ENCODE peak calls at places on chromosome 17, in five cellular contexts. R, C, A, H and B are unnamed samples.
A peak's percentile ranks its signal among the peaks of the same experiment; 100 is the strongest.

GRCh38 chr17:79192503-79193500 is 118.2 kb downstream of the ENGASE start:
- DNase-seq in C (peak; percentile 32), A (peak; percentile 80), H (peak; percentile 64), R (peak; percentile 48), B (peak; percentile 16)

GRCh38 chr17:2120550-2121335 is 65.8 kb downstream of the HIC1 start:
- DNase-seq in R (no peak), C (no peak), A (peak; percentile 19), H (peak; percentile 72), B (no peak)

GRCh38 chr17:19762515-19762961 is 14.4 kb upstream of the ALDH3A1 start:
- DNase-seq in R (peak; percentile 75), H (peak; percentile 89), C (peak; percentile 51), A (peak; percentile 84), B (peak; percentile 75)

GRCh38 chr17:43949777-43950176 is 4.0 kb downstream of the PYY start:
- DNase-seq in A (no peak), H (no peak), C (no peak), R (no peak), B (no peak)

GRCh38 chr17:49992191-49992932 is 2.7 kb downstream of the DLX3 start:
- DNase-seq in R (no peak), A (no peak), H (no peak), C (no peak), B (no peak)

GRCh38 chr17:65015855-65016254 is 40.7 kb downstream of the GNA13 start:
- DNase-seq in R (no peak), C (no peak), A (no peak), H (no peak), B (no peak)

GRCh38 chr17:57677301-57677700 is 67.8 kb downstream of the CCDC182 start:
- DNase-seq in C (no peak), H (no peak), A (no peak), R (no peak), B (no peak)

GRCh38 chr17:1147664-1148063 is 32.1 kb downstream of the ABR start:
- DNase-seq in C (peak; percentile 26), A (peak; percentile 79), R (peak; percentile 80), H (peak; percentile 58), B (no peak)

GRCh38 chr17:45320349-45320930 is 3.6 kb upstream of the MAP3K14 start:
- DNase-seq in A (no peak), R (peak; percentile 97), C (peak; percentile 29), H (peak; percentile 84), B (no peak)

GRCh38 chr17:59785091-59785799 is 77.8 kb downstream of the VMP1 start:
- DNase-seq in C (no peak), R (peak; percentile 37), H (peak; percentile 31), A (no peak), B (no peak)

GRCh38 chr17:81868674-81869220 is 2.4 kb downstream of the ARHGDIA start:
- DNase-seq in H (peak; percentile 78), R (peak; percentile 86), C (no peak), A (peak; percentile 83), B (peak; percentile 37)

GRCh38 chr17:80086081-80086480 is 15.3 kb upstream of the GAA start:
- DNase-seq in A (no peak), H (no peak), R (no peak), C (peak; percentile 11), B (no peak)

GRCh38 chr17:28405632-28406477 is at the start of gene SLC46A1:
- DNase-seq in H (peak; percentile 67), A (peak; percentile 88), C (peak; percentile 24), R (peak; percentile 38), B (no peak)

GRCh38 chr17:81131486-81132196 is 33.7 kb upstream of the PVALEF start:
- DNase-seq in C (no peak), A (peak; percentile 74), R (no peak), H (no peak), B (no peak)

GRCh38 chr17:3956983-3957382 is 7.3 kb downstream of the ATP2A3 start:
- DNase-seq in A (no peak), R (no peak), C (no peak), H (no peak), B (no peak)

GRCh38 chr17:74750327-74751069 is 2.1 kb downstream of the NHERF1 start:
- DNase-seq in R (peak; percentile 57), H (no peak), C (no peak), A (peak; percentile 65), B (no peak)

GRCh38 chr17:74467221-74467951 is 952 bp downstream of the CD300A start:
- DNase-seq in A (no peak), R (no peak), C (peak; percentile 61), H (no peak), B (peak; percentile 85)

GRCh38 chr17:81412490-81413093 is 17.3 kb downstream of the BAHCC1 start:
- DNase-seq in H (no peak), C (no peak), R (no peak), A (no peak), B (no peak)

GRCh38 chr17:32802306-32802705 is 74.6 kb downstream of the MYO1D start:
- DNase-seq in R (no peak), H (no peak), A (no peak), C (no peak), B (no peak)

GRCh38 chr17:41619162-41619933 is 5.0 kb downstream of the KRT17 start:
- DNase-seq in A (no peak), C (no peak), H (no peak), R (no peak), B (no peak)

GRCh38 chr17:29612094-29612403 is 10.7 kb downstream of the CORO6 start:
- DNase-seq in R (no peak), H (no peak), C (no peak), A (no peak), B (no peak)

GRCh38 chr17:29614345-29615047 is 8.2 kb downstream of the CORO6 start:
- DNase-seq in C (no peak), H (no peak), A (no peak), R (no peak), B (no peak)

GRCh38 chr17:29612404-29613370 is 10.0 kb downstream of the CORO6 start:
- DNase-seq in A (no peak), R (no peak), C (no peak), H (no peak), B (no peak)

GRCh38 chr17:29613856-29614255 is 8.9 kb downstream of the CORO6 start:
- DNase-seq in A (no peak), H (no peak), C (no peak), R (no peak), B (no peak)

DNA sequence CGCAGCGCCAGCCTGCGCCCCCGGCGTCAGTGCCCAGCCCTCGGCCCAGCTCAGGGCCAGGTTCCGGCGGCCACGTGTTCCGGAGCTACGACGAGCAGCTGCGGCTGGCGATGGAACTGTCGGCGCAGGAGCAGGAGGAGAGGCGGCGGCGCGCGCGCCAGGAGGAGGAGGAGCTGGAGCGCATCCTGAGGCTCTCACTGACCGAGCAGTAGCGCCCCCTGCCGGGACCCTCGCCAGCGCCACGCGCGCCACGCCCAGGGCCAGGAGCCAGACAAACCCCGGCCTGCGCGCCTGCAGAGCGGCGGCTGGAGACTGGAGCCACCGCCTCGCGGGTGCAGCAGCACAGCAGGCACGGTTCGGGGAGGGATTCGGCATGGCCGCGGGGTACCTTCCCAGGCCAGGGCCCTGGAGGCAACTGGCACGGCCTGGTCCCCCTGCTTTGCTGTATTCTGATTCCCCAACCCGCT is 9.3 kb downstream of the CORO6 start:
- DNase-seq in A (peak; percentile 90), R (no peak), C (peak; percentile 88), H (peak; percentile 91), B (peak; percentile 74)
- H2AFZ ChIP-seq in A (no peak overlapping the region), R (no peak overlapping the region), C (peak overlapping the region; percentile 63), H (peak overlapping the region; percentile 82), B (no peak overlapping the region)

DNA sequence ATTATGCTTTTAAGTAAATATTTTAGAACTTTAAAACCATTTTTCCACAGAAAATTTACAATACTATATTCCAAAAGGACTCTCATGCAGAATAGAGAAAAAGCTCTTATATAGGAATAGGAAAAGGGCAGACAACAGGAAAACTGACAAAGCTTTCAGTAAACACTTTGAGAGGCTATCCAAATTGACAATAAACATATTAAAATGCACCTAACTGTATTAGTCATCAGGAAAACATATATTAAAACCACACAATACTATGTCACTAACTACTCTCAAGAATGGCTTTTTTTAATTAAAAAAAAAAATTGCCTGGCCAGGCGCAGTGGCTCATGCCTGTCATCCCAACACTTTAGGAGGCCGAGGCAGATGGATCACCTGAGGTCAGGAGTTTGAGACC is 77.3 kb downstream of the CEP112 start:
- DNase-seq in R (peak; percentile 24), A (no peak), C (no peak), H (no peak), B (no peak)
- TF ChIP-seq EZH2phosphoT487 in R (no peak), A (no peak), C (no peak), H (no peak), B (no peak)

GRCh38 chr17:8038954-8039610 is at the start of gene ALOX15B:
- DNase-seq in C (no peak), H (no peak), R (no peak), A (peak; percentile 48), B (no peak)
- H2AFZ ChIP-seq in C (no peak within 1 kb of the TSS), H (no peak within 1 kb of the TSS), R (no peak within 1 kb of the TSS), A (no peak within 1 kb of the TSS), B (no peak within 1 kb of the TSS)

GRCh38 chr17:46853896-46854444 is 2.6 kb downstream of the WNT9B start:
- DNase-seq in C (no peak), A (peak; percentile 49), H (peak; percentile 69), R (peak; percentile 32), B (no peak)
- TF ChIP-seq EZH2phosphoT487 in C (no peak), A (no peak), H (no peak), R (no peak), B (no peak)

DNA sequence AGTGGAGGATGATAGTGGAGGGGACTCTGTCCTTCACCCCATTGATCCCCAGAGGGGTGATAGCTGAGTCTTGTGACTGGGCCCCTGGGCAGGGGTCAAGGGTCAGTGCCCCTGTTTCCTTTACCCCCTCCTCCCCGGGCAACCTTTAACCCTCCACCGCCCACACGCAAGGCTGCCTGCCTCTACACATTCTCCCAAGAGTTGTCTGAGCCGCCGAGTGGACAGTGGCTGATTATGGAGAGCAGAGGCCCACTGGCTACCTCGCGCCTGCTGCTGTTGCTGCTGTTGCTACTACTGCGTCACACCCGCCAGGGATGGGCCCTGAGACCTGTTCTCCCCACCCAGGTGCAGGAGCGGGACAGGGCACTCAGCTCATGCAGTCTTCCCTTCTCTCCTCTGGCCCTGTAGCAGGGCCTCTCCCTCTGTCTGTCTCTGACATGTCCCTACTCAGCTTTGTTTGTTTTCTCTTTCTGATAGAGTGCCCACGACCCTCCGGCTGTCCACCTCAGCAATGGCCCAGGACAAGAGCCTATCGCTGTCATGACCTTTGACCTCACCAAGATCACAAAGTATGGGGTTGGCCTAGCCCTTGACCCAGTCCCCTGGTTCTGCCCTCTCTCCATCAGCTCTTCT is at the start of gene SHBG:
- DNase-seq in R (no peak), H (no peak), A (peak; percentile 50), C (no peak), B (no peak)
- H2AFZ ChIP-seq in R (no peak within 1 kb of the TSS), H (no peak within 1 kb of the TSS), A (no peak within 1 kb of the TSS), C (no peak within 1 kb of the TSS), B (no peak within 1 kb of the TSS)

DNA sequence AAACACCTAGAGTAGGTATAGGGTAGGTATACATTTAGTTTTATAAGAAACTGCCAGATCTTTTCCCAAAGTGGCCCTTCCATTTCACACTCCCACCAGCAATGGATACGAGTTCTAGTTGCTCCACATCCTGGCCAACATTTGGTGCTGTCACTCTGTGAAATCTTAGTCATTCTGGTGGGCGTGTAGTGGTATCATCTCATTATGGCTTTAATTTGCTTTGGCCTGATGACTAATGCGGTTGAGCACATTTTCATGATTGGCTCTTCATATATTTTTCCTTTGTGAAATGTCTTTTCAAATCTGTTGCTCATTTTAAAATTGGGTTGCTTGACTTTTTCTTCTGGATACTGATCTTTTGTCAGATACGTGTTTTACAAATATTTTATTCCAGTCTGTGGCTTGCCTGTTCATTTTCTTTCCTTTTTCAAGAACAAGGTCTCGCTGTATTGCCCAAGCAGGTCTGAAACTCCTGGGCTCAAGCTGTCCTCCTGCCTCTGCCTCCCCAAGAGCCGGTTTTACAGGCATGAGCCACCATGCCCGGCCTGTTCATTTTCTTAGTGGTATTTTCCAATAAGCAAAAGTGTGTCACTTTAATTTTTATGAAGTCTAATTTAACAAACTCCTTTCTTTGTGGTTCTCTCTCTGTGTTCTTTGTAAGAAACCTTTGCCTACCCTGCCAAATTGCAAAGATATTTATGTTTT is 192.4 kb downstream of the SEC14L1 start:
- DNase-seq in H (peak; percentile 97), A (no peak), C (no peak), R (peak; percentile 93), B (peak; percentile 63)
- TF ChIP-seq EZH2phosphoT487 in H (no peak), A (no peak), C (no peak), R (no peak), B (no peak)